ENCODE peak calls at places on chromosomes 1 and 21, in eight cellular contexts. E is lung; K is kidney; D is psoas muscle; R is brain microvascular endothelial cell; G is OCI-LY7; P is CD8-positive, alpha-beta memory T cell; Q is mesendoderm. U is an unnamed sample.

GRCh38 chr1:23964790-23965740 is 5.4 kb downstream of the PNRC2 start:
- DNase-seq in E (no peak), K (no peak), D (no peak), R (no peak), G (no peak), P (no peak), Q (no peak), U (no peak)

GRCh38 chr21:19731251-19731650 is 1267.0 kb upstream of the NCAM2 start:
- DNase-seq in E (no peak), K (no peak), D (no peak), R (no peak), G (no peak), P (no peak), Q (no peak), U (no peak)

GRCh38 chr1:67560580-67561285 is 124.3 kb upstream of the GADD45A start:
- DNase-seq in E (no peak), K (no peak), D (no peak), R (no peak), G (no peak), P (no peak), Q (no peak), U (no peak)

GRCh38 chr1:178932966-178933603 is 62.2 kb upstream of the ANGPTL1 start:
- DNase-seq in E (no peak), K (peak; percentile 54), D (no peak), R (no peak), G (no peak), P (no peak), Q (no peak), U (no peak)

GRCh38 chr1:19533626-19534025 is 48.3 kb upstream of the CAPZB start:
- DNase-seq in E (no peak), K (no peak), D (peak; percentile 60), R (no peak), G (no peak), P (no peak), Q (no peak), U (no peak)

GRCh38 chr1:19744335-19744743 is 55.4 kb downstream of the TMCO4 start:
- DNase-seq in E (no peak), K (no peak), D (no peak), R (no peak), G (no peak), P (no peak), Q (no peak), U (no peak)

GRCh38 chr1:65904681-65905083 is 112.0 kb downstream of the PDE4B start:
- DNase-seq in E (no peak), K (no peak), D (no peak), R (peak; percentile 1), G (no peak), P (no peak), Q (peak; percentile 80), U (no peak)

GRCh38 chr1:101365186-101365585 is 128.4 kb downstream of the S1PR1 start:
- DNase-seq in E (no peak), K (no peak), D (no peak), R (peak; percentile 20), G (no peak), P (no peak), Q (no peak), U (no peak)

GRCh38 chr1:224430511-224431113 is 4.0 kb downstream of the WDR26 start:
- DNase-seq in E (no peak), K (no peak), D (no peak), R (peak; percentile 67), G (peak; percentile 46), P (no peak), Q (peak; percentile 43), U (no peak)

GRCh38 chr1:94539496-94539895 is 2.1 kb downstream of the F3 start:
- DNase-seq in E (no peak), K (no peak), D (no peak), R (peak; percentile 24), G (no peak), P (no peak), Q (no peak), U (no peak)

GRCh38 chr1:84573481-84573966 is 716 bp downstream of the CTBS start:
- DNase-seq in E (no peak), K (no peak), D (no peak), R (peak; percentile 1), G (peak; percentile 5), P (no peak), Q (no peak), U (no peak)

GRCh38 chr1:181383695-181384094 is 99.6 kb upstream of the CACNA1E start:
- DNase-seq in E (no peak), K (no peak), D (no peak), R (no peak), G (no peak), P (no peak), Q (peak; percentile 11), U (no peak)

GRCh38 chr21:42683371-42684108 is 30.1 kb downstream of the PDE9A start:
- DNase-seq in E (no peak), K (no peak), D (peak; percentile 35), R (no peak), G (no peak), P (no peak), Q (no peak), U (no peak)

GRCh38 chr21:35643176-35643575 is 417.1 kb downstream of the SETD4 start:
- DNase-seq in E (peak; percentile 9), K (no peak), D (no peak), R (no peak), G (no peak), P (no peak), Q (peak; percentile 37), U (no peak)

DNA sequence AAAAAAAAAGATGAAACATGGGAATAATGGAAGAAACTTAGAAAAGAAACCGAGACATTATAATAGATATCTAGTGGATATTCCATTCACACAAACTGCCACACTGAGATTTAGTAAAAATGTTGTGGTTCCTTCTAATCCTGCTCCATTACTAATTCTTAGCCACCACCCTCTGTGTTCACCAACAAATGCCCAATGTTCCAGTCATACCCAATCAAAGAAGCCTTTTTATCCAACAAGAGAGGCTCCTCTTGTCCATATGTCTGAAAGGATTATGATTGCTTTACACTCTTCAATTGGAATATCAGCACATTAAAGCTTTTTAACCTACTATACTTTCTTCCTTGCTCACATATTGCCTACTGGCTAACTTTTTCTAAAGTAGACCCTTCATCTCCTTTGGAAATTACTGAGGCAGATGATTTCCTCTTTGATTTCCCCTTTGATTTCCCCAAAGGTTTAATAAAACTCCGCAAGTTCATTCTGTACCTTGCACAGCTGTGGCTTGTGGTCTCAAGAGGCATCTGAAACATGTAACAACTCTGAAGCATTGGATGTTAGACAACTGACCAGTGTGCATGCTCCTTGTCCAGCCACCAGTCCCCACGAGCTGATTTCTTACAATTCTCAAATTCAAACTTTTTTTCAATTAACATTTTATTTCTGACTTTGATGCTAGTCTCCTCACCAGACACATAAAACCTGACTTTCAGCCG is 305.6 kb upstream of the LYPLAL1 start:
- DNase-seq in E (no peak), K (no peak), D (no peak), R (peak; percentile 48), G (no peak), P (no peak), Q (no peak), U (no peak)
- H3K36me3 ChIP-seq in E (no peaks in the 10 kb centered on the region), K (no peaks in the 10 kb centered on the region), D (no peaks in the 10 kb centered on the region), R (no peaks in the 10 kb centered on the region), G (no peaks in the 10 kb centered on the region), P (no peaks in the 10 kb centered on the region), Q (no peaks in the 10 kb centered on the region), U (no peaks in the 10 kb centered on the region)

GRCh38 chr1:47384083-47384482 is 32.0 kb upstream of the FOXE3 start:
- DNase-seq in E (no peak), K (no peak), D (no peak), R (no peak), G (no peak), P (no peak), Q (no peak), U (no peak)

GRCh38 chr1:47385020-47385419 is 31.1 kb upstream of the FOXE3 start:
- DNase-seq in E (no peak), K (no peak), D (no peak), R (no peak), G (no peak), P (no peak), Q (no peak), U (no peak)

GRCh38 chr1:47380699-47381098 is 35.4 kb upstream of the FOXE3 start:
- DNase-seq in E (no peak), K (no peak), D (no peak), R (no peak), G (no peak), P (no peak), Q (no peak), U (no peak)

GRCh38 chr1:47386268-47386667 is 29.8 kb upstream of the FOXE3 start:
- DNase-seq in E (no peak), K (no peak), D (no peak), R (no peak), G (no peak), P (no peak), Q (no peak), U (no peak)

GRCh38 chr1:47382399-47382983 is 33.6 kb upstream of the FOXE3 start:
- DNase-seq in E (no peak), K (no peak), D (no peak), R (no peak), G (no peak), P (no peak), Q (no peak), U (no peak)
- H3K36me3 ChIP-seq in E (peaks cover 4% of the 10 kb centered on the region), K (no peaks in the 10 kb centered on the region), D (peaks cover 53% of the 10 kb centered on the region), R (peaks cover 12% of the 10 kb centered on the region), G (peaks cover 44% of the 10 kb centered on the region), P (peaks cover 12% of the 10 kb centered on the region), Q (no peaks in the 10 kb centered on the region), U (no peaks in the 10 kb centered on the region)

GRCh38 chr1:16993521-16994038 is 13.2 kb upstream of the MFAP2 start:
- DNase-seq in E (no peak), K (no peak), D (no peak), R (no peak), G (no peak), P (no peak), Q (no peak), U (no peak)

GRCh38 chr1:16989676-16990391 is 9.4 kb upstream of the MFAP2 start:
- DNase-seq in E (no peak), K (no peak), D (no peak), R (no peak), G (no peak), P (no peak), Q (no peak), U (no peak)

GRCh38 chr1:16992675-16993074 is 12.3 kb upstream of the MFAP2 start:
- DNase-seq in E (no peak), K (no peak), D (no peak), R (no peak), G (no peak), P (no peak), Q (no peak), U (no peak)

GRCh38 chr1:16991571-16991970 is 11.2 kb upstream of the MFAP2 start:
- DNase-seq in E (no peak), K (no peak), D (no peak), R (no peak), G (no peak), P (no peak), Q (no peak), U (no peak)

GRCh38 chr1:16992102-16992501 is 11.7 kb upstream of the MFAP2 start:
- DNase-seq in E (no peak), K (no peak), D (no peak), R (no peak), G (no peak), P (no peak), Q (no peak), U (no peak)
- H3K36me3 ChIP-seq in E (no peaks in the 10 kb centered on the region), K (peaks cover 11% of the 10 kb centered on the region), D (peaks cover 80% of the 10 kb centered on the region), R (peaks cover 22% of the 10 kb centered on the region), G (peaks cover 9% of the 10 kb centered on the region), P (no peaks in the 10 kb centered on the region), Q (peaks cover 2% of the 10 kb centered on the region), U (peaks cover 19% of the 10 kb centered on the region)

DNA sequence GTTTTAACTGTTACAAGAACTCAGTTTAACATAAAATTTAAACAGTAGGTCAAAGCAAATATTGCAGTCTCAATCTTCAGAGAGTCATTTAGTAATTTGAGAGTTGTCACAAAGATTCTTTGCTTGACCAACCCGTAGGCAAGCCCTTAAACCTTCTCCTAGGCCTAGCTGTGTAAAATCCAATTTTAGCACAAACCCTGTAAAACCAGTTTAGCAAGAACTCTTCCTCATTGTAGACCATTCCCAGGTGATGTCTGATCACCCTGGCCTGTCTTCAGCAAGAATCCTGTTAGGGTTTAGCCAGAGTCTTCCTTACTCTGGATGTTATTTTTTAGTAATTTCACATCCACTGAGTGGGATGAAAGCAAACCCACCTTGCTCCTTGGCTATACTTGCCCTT is 30.1 kb downstream of the LRIG2 start:
- DNase-seq in E (no peak), K (no peak), D (no peak), R (no peak), G (no peak), P (no peak), Q (no peak), U (no peak)
- H3K36me3 ChIP-seq in E (peaks cover 34% of the 10 kb centered on the region), K (peaks cover 54% of the 10 kb centered on the region), D (peaks cover 100% of the 10 kb centered on the region), R (peaks cover 70% of the 10 kb centered on the region), G (peaks cover 91% of the 10 kb centered on the region), P (peaks cover 48% of the 10 kb centered on the region), Q (peaks cover 2% of the 10 kb centered on the region), U (peaks cover under 1% of the 10 kb centered on the region)

U was measured in body of pancreas.